ENCODE peak calls at places on chromosomes 11 and 22, in four cellular contexts. R, J, T and P are unnamed samples.

GRCh38 chr11:119764108-119764874 is 35.3 kb upstream of the NECTIN1 start:
- DNase-seq in R (no peak), T (no peak), J (no peak), P (no peak)

GRCh38 chr11:86955111-86955673 is at the start of gene FZD4:
- DNase-seq in T (peak), J (peak), R (no peak), P (peak)

GRCh38 chr22:42646569-42647525 is 2.3 kb downstream of the CYB5R3 start:
- DNase-seq in J (no peak), T (peak), R (no peak), P (no peak)

GRCh38 chr11:102114032-102114431 is 3.8 kb downstream of the YAP1 start:
- DNase-seq in J (no peak), T (no peak), R (no peak), P (no peak)

GRCh38 chr11:111684259-111684658 is 81.9 kb downstream of the PPP2R1B start:
- DNase-seq in R (no peak), J (no peak), T (no peak), P (no peak)

GRCh38 chr11:26268980-26269660 is 62.8 kb upstream of the ANO3 start:
- DNase-seq in T (no peak), J (no peak), R (no peak), P (no peak)

GRCh38 chr11:85088286-85088685 is 538.9 kb downstream of the DLG2 start:
- DNase-seq in J (no peak), T (no peak), R (no peak), P (no peak)

GRCh38 chr11:110169738-110170137 is 76.5 kb downstream of the ZC3H12C start:
- DNase-seq in T (no peak), J (no peak), R (no peak), P (no peak)

GRCh38 chr11:44047931-44048431 is at the start of gene ACCSL:
- DNase-seq in R (no peak), J (no peak), T (peak), P (no peak)

GRCh38 chr11:12506502-12506921 is 129.1 kb downstream of the PARVA start:
- DNase-seq in R (no peak), J (no peak), T (no peak), P (no peak)

GRCh38 chr22:24827305-24827704 is 21.3 kb downstream of the SGSM1 start:
- DNase-seq in T (no peak), J (no peak), R (no peak), P (no peak)

GRCh38 chr11:11463397-11463796 is 110.3 kb upstream of the CSNK2A3 start:
- DNase-seq in T (no peak), R (no peak), J (no peak), P (peak)

DNA sequence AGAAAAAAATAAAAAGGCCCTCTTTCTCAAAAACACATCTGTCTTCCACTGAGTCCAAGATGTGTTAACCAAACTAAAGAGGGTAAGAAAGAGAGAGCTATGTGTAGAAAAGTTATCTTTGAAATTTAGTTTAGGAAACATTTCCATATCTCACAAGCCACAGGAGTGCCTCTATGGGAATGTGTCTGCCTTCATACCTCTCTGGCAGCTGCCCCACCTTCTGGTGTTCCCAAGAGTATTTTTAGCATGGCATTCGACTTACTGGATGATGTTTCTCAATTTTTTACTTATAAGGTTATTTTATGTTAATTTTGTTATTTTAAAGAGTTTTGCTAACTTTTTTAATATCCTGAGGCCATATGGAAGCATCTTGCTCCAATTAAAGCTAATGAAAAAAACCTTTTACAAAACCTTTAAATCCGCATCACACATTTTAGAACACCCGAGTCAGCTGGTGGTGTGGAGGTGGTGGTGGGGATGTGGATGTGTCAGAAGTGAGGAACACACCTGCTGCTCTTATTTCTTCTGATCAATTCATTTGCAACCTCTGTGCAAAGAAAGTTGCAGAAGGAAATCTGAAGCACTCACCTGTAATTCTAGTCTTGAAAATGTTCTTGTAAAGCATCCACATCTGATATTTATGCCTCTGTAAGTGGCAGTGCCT is 112.2 kb downstream of the NCAM1 start:
- DNase-seq in J (no peak), T (no peak), R (no peak), P (no peak)
- TF ChIP-seq TARDBP in J (no peak), T (no peak), R (no peak), P (no peak)

DNA sequence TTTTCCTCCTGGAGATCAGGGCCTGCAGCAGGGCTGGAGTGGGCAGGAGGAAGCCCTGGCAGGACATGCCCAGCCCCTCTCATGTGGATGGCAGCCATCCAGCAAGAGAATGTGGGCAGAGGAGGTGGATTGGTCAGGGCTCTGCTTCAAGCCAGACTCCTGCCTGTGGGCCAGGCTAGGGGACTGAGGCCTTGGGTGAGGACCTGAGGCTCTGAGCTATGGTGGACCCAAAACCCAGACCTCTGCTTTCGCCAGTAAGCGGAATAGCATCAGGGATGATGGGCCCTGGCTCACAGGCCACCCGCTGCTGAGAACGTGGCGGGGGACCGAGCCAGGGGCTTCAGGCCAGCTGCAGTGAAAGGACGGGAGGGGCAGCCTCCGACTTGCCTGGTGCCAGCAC is 57.4 kb downstream of the LINC01488 start:
- DNase-seq in R (no peak), T (no peak), J (no peak), P (no peak)
- TF ChIP-seq FOXK2 in R (no peak), T (no peak), J (no peak), P (no peak)

GRCh38 chr22:47195156-47195675 is 432.8 kb downstream of the TBC1D22A start:
- DNase-seq in T (no peak), J (no peak), R (no peak), P (no peak)
- TF ChIP-seq TARDBP in T (no peak), J (no peak), R (no peak), P (no peak)

GRCh38 chr11:335779-336665 is 15.4 kb upstream of the IFITM3 start:
- DNase-seq in J (no peak), R (no peak), T (peak), P (no peak)
- TF ChIP-seq FOXK2 in J (no peak), R (no peak), T (no peak), P (no peak)